ENCODE peak calls at places on chromosome 13, in five cellular contexts. One of them, this sample, is unnamed. For H3K9me3, the result is how much of the 10 kb centered on the place peaks cover.

GRCh38 chr13:26983533-26984315 is 187.9 kb downstream of the USP12 start:
- DNase-seq in lower lobe of right lung: no peak
- DNase-seq in right lobe of liver: no peak
- DNase-seq in CD8-positive, alpha-beta T cell: no peak
- DNase-seq in endodermal cell: no peak
- DNase-seq in this sample: no peak

GRCh38 chr13:38582133-38582532 is 104.7 kb upstream of the FREM2 start:
- DNase-seq in lower lobe of right lung: no peak
- DNase-seq in right lobe of liver: no peak
- DNase-seq in CD8-positive, alpha-beta T cell: no peak
- DNase-seq in endodermal cell: no peak
- DNase-seq in this sample: no peak

GRCh38 chr13:24032674-24033073 is 127.8 kb upstream of the SPATA13 start:
- DNase-seq in lower lobe of right lung: no peak
- DNase-seq in right lobe of liver: no peak
- DNase-seq in CD8-positive, alpha-beta T cell: no peak
- DNase-seq in endodermal cell: no peak
- DNase-seq in this sample: no peak

GRCh38 chr13:98050041-98050466 is 92.8 kb upstream of the FARP1 start:
- DNase-seq in lower lobe of right lung: no peak
- DNase-seq in right lobe of liver: no peak
- DNase-seq in CD8-positive, alpha-beta T cell: no peak
- DNase-seq in endodermal cell: no peak
- DNase-seq in this sample: no peak

GRCh38 chr13:74047925-74048324 is 86.3 kb downstream of the KLF12 start:
- DNase-seq in lower lobe of right lung: no peak
- DNase-seq in right lobe of liver: no peak
- DNase-seq in CD8-positive, alpha-beta T cell: no peak
- DNase-seq in endodermal cell: no peak
- DNase-seq in this sample: no peak

GRCh38 chr13:112933649-112934048 is 35.4 kb upstream of the MCF2L start:
- DNase-seq in lower lobe of right lung: no peak
- DNase-seq in right lobe of liver: no peak
- DNase-seq in CD8-positive, alpha-beta T cell: no peak
- DNase-seq in endodermal cell: no peak
- DNase-seq in this sample: no peak

GRCh38 chr13:95221991-95222732 is 79.1 kb downstream of the ABCC4 start:
- DNase-seq in lower lobe of right lung: no peak
- DNase-seq in right lobe of liver: no peak
- DNase-seq in CD8-positive, alpha-beta T cell: no peak
- DNase-seq in endodermal cell: no peak
- DNase-seq in this sample: no peak

GRCh38 chr13:45464141-45464686 is 525 bp upstream of the COG3 start:
- DNase-seq in lower lobe of right lung: no peak
- DNase-seq in right lobe of liver: no peak
- DNase-seq in CD8-positive, alpha-beta T cell: no peak
- DNase-seq in endodermal cell: no peak
- DNase-seq in this sample: no peak

GRCh38 chr13:49610176-49610575 is 18.1 kb upstream of the ARL11 start:
- DNase-seq in lower lobe of right lung: no peak
- DNase-seq in right lobe of liver: no peak
- DNase-seq in CD8-positive, alpha-beta T cell: no peak
- DNase-seq in endodermal cell: no peak
- DNase-seq in this sample: no peak

GRCh38 chr13:46553886-46554855 is 1.2 kb downstream of the LRCH1 start:
- DNase-seq in lower lobe of right lung: peak
- DNase-seq in right lobe of liver: peak
- DNase-seq in CD8-positive, alpha-beta T cell: peak
- DNase-seq in endodermal cell: peak
- DNase-seq in this sample: no peak

GRCh38 chr13:100644328-100644727 is 30.3 kb downstream of the TMTC4 start:
- DNase-seq in lower lobe of right lung: no peak
- DNase-seq in right lobe of liver: no peak
- DNase-seq in CD8-positive, alpha-beta T cell: no peak
- DNase-seq in endodermal cell: no peak
- DNase-seq in this sample: peak

GRCh38 chr13:22451345-22451744 is 729.4 kb upstream of the SGCG start:
- DNase-seq in lower lobe of right lung: no peak
- DNase-seq in right lobe of liver: no peak
- DNase-seq in CD8-positive, alpha-beta T cell: no peak
- DNase-seq in endodermal cell: no peak
- DNase-seq in this sample: no peak

GRCh38 chr13:51999525-51999924 is 11.7 kb downstream of the ATP7B start:
- DNase-seq in lower lobe of right lung: peak
- DNase-seq in right lobe of liver: peak
- DNase-seq in CD8-positive, alpha-beta T cell: no peak
- DNase-seq in endodermal cell: peak
- DNase-seq in this sample: no peak

GRCh38 chr13:27665333-27665732 is 43.6 kb downstream of the POLR1D start:
- DNase-seq in lower lobe of right lung: no peak
- DNase-seq in right lobe of liver: no peak
- DNase-seq in CD8-positive, alpha-beta T cell: no peak
- DNase-seq in endodermal cell: no peak
- DNase-seq in this sample: no peak

GRCh38 chr13:49624207-49624606 is 4.1 kb upstream of the ARL11 start:
- DNase-seq in lower lobe of right lung: no peak
- DNase-seq in right lobe of liver: no peak
- DNase-seq in CD8-positive, alpha-beta T cell: no peak
- DNase-seq in endodermal cell: no peak
- DNase-seq in this sample: no peak

GRCh38 chr13:102702965-102703720 is 8.3 kb upstream of the METTL21C start:
- DNase-seq in lower lobe of right lung: no peak
- DNase-seq in right lobe of liver: no peak
- DNase-seq in CD8-positive, alpha-beta T cell: no peak
- DNase-seq in endodermal cell: no peak
- DNase-seq in this sample: no peak

GRCh38 chr13:95509521-95510315 is 42.8 kb upstream of the CLDN10 start:
- DNase-seq in lower lobe of right lung: no peak
- DNase-seq in right lobe of liver: no peak
- DNase-seq in CD8-positive, alpha-beta T cell: no peak
- DNase-seq in endodermal cell: no peak
- DNase-seq in this sample: no peak

GRCh38 chr13:88235441-88235840 is 564.3 kb downstream of the SLITRK5 start:
- DNase-seq in lower lobe of right lung: no peak
- DNase-seq in right lobe of liver: no peak
- DNase-seq in CD8-positive, alpha-beta T cell: no peak
- DNase-seq in endodermal cell: no peak
- DNase-seq in this sample: no peak

GRCh38 chr13:110045919-110046318 is 259.5 kb upstream of the IRS2 start:
- DNase-seq in lower lobe of right lung: no peak
- DNase-seq in right lobe of liver: no peak
- DNase-seq in CD8-positive, alpha-beta T cell: no peak
- DNase-seq in endodermal cell: no peak
- DNase-seq in this sample: no peak

GRCh38 chr13:27679396-27679795 is 57.7 kb downstream of the POLR1D start:
- DNase-seq in lower lobe of right lung: no peak
- DNase-seq in right lobe of liver: no peak
- DNase-seq in CD8-positive, alpha-beta T cell: no peak
- DNase-seq in endodermal cell: no peak
- DNase-seq in this sample: no peak

GRCh38 chr13:24842533-24843278 is 78.7 kb downstream of the RNF17 start:
- DNase-seq in lower lobe of right lung: peak
- DNase-seq in right lobe of liver: no peak
- DNase-seq in CD8-positive, alpha-beta T cell: no peak
- DNase-seq in endodermal cell: no peak
- DNase-seq in this sample: no peak

GRCh38 chr13:87129602-87130300 is 541.4 kb upstream of the SLITRK5 start:
- DNase-seq in lower lobe of right lung: no peak
- DNase-seq in right lobe of liver: no peak
- DNase-seq in CD8-positive, alpha-beta T cell: no peak
- DNase-seq in endodermal cell: no peak
- DNase-seq in this sample: no peak

GRCh38 chr13:25732146-25732865 is 319.5 kb downstream of the SHISA2 start:
- DNase-seq in lower lobe of right lung: no peak
- DNase-seq in right lobe of liver: no peak
- DNase-seq in CD8-positive, alpha-beta T cell: no peak
- DNase-seq in endodermal cell: no peak
- DNase-seq in this sample: no peak

GRCh38 chr13:61148691-61149332 is 266.8 kb downstream of the PCDH20 start:
- DNase-seq in lower lobe of right lung: no peak
- DNase-seq in right lobe of liver: no peak
- DNase-seq in CD8-positive, alpha-beta T cell: no peak
- DNase-seq in endodermal cell: no peak
- DNase-seq in this sample: no peak

GRCh38 chr13:99266827-99267226 is 8.6 kb upstream of the GPR18 start:
- DNase-seq in lower lobe of right lung: no peak
- DNase-seq in right lobe of liver: no peak
- DNase-seq in CD8-positive, alpha-beta T cell: no peak
- DNase-seq in endodermal cell: no peak
- DNase-seq in this sample: no peak

GRCh38 chr13:99267927-99268326 is 9.7 kb upstream of the GPR18 start:
- DNase-seq in lower lobe of right lung: no peak
- DNase-seq in right lobe of liver: no peak
- DNase-seq in CD8-positive, alpha-beta T cell: no peak
- DNase-seq in endodermal cell: no peak
- DNase-seq in this sample: no peak

GRCh38 chr13:99269627-99270252 is 11.6 kb upstream of the GPR18 start:
- DNase-seq in lower lobe of right lung: no peak
- DNase-seq in right lobe of liver: no peak
- DNase-seq in CD8-positive, alpha-beta T cell: no peak
- DNase-seq in endodermal cell: no peak
- DNase-seq in this sample: peak

GRCh38 chr13:99270503-99270902 is 12.3 kb upstream of the GPR18 start:
- DNase-seq in lower lobe of right lung: no peak
- DNase-seq in right lobe of liver: no peak
- DNase-seq in CD8-positive, alpha-beta T cell: no peak
- DNase-seq in endodermal cell: no peak
- DNase-seq in this sample: no peak

DNA sequence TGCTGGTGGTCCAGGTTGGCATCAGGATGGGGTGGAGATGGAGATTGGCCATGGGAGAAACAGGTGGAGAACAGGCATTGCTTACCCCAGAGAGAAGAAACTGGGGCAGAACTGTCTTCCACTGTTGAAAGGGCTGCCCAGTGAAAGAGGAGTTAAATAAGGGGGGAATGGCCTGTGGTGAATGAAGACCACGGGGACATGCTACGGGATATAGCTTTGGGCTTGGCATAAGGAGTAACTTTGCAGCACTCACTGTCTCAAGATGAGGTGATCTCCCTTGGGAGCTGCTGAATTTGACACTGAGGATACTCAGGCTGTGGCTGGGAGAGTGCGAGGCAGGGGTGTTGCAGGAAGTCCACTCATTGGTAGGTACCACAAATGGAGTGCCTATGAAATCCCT is 10.6 kb upstream of the GPR18 start:
- DNase-seq in lower lobe of right lung: no peak
- DNase-seq in right lobe of liver: no peak
- DNase-seq in CD8-positive, alpha-beta T cell: no peak
- DNase-seq in endodermal cell: no peak
- DNase-seq in this sample: no peak
- H3K27ac ChIP-seq in lower lobe of right lung: no peak
- H3K27ac ChIP-seq in right lobe of liver: no peak
- H3K27ac ChIP-seq in CD8-positive, alpha-beta T cell: no peak
- H3K27ac ChIP-seq in endodermal cell: no peak
- H3K27ac ChIP-seq in this sample: no peak

DNA sequence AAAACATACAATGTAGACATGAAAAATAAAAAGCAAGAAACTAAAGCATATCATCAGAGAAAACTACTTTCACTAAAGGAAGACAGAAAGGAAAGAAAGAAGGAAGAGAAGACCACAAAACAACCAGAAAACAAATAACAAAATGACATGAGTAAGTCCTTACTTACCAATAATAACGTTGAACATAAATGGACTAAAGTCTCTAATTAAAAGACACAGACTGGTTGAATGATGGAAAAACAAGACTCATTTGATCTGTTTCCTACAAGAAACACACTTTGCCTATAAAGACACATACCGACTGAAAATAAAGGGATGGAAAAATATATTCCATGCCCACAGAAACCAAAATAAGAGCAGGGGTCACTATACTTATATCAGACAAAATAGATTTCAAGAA is 46.0 kb downstream of the RB1 start:
- DNase-seq in lower lobe of right lung: no peak
- DNase-seq in right lobe of liver: no peak
- DNase-seq in CD8-positive, alpha-beta T cell: no peak
- DNase-seq in endodermal cell: no peak
- DNase-seq in this sample: no peak
- H3K9me3 ChIP-seq in lower lobe of right lung: under half
- H3K9me3 ChIP-seq in right lobe of liver: under half
- H3K9me3 ChIP-seq in CD8-positive, alpha-beta T cell: under half
- H3K9me3 ChIP-seq in endodermal cell: under half
- H3K9me3 ChIP-seq in this sample: under half

DNA sequence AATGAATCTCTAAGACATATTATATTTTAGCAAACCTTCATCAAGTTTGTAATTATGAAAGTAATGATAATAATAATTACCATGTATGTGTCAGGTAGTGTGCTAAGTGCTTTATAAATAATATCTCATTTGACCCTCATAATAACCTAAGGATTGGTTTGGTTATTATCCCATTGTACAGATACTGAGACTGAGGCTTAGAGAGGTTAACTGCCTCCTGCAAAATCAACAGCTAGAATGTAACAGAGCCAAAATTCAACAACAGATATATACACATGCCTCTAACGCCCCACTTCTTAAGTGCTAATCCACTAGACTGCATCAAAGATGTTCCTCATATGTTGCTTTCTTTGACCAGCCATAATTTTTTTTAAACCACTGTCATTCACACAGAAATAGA is 140.8 kb downstream of the ZAR1L start:
- DNase-seq in lower lobe of right lung: no peak
- DNase-seq in right lobe of liver: no peak
- DNase-seq in CD8-positive, alpha-beta T cell: no peak
- DNase-seq in endodermal cell: no peak
- DNase-seq in this sample: no peak
- H3K27ac ChIP-seq in lower lobe of right lung: no peak
- H3K27ac ChIP-seq in right lobe of liver: no peak
- H3K27ac ChIP-seq in CD8-positive, alpha-beta T cell: no peak
- H3K27ac ChIP-seq in endodermal cell: no peak
- H3K27ac ChIP-seq in this sample: no peak

DNA sequence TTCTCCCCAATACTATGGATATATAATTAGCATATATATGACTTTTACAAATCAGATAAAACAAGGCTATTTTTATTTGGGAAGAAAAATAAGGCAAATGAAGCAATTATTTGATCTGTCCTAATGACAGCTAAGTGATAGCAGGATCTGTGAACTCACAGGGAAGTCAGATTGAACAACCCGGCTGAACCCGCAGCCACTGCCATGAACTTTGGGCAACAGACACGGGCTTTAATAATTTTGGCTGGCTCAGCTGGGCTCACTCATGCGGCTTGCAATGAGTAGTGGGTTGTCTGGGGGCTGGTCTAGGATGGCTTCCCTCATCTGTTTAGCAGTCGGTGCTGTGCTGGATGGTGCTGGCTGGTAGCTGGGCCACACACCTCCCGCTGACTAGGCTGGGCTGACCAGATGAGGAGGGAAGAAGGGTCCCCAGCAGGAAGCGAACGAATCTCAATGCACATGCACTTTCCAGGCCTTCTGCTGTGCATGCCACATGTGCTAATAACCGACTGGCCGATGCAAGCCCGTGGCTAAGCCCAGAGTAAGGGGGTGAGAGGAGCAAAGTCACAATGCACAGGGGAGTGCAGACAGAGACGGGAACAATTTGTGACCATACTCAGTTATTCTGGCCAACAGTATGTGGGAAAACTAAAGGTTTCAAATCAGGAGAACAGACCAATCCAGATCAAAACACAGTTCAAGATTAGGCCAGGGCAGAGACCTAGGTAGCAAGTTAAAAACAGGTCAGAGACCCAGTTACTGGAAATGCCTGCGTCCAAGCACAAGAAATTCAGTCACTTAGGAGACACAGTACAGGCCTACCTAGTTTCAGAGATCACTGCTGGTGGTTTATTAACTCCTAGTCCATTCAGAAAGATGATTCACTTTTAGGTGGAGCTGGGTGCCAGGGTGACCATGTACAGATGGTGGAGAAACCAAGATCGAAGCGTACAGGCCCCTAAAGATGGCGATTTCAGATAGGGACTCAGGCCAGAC is 22.3 kb downstream of the CRYL1 start:
- DNase-seq in lower lobe of right lung: no peak
- DNase-seq in right lobe of liver: peak
- DNase-seq in CD8-positive, alpha-beta T cell: no peak
- DNase-seq in endodermal cell: no peak
- DNase-seq in this sample: no peak
- H3K9me3 ChIP-seq in lower lobe of right lung: under half
- H3K9me3 ChIP-seq in right lobe of liver: under half
- H3K9me3 ChIP-seq in CD8-positive, alpha-beta T cell: under half
- H3K9me3 ChIP-seq in endodermal cell: under half
- H3K9me3 ChIP-seq in this sample: under half

This sample was measured in AG04450.